ENCODE peak calls at places on chromosomes 6 and 20, in five cellular contexts. E is BE2C, P is cardiac muscle cell, O is cardiac fibroblast, G is MM.1S. B is an unnamed sample.

GRCh38 chr6:67393356-67393755 is 1241.7 kb upstream of the ADGRB3 start:
- DNase-seq in E (peak; percentile 18), P (no peak), O (peak; percentile 1), G (no peak), B (no peak)

GRCh38 chr6:137111296-137112066 is 62.0 kb downstream of the IL22RA2 start:
- DNase-seq in E (no peak), P (no peak), O (no peak), G (no peak), B (no peak)

GRCh38 chr20:20480689-20481088 is 112.8 kb downstream of the INSM1 start:
- DNase-seq in E (no peak), P (no peak), O (peak; percentile 69), G (no peak), B (no peak)

GRCh38 chr20:48192109-48192508 is 406.8 kb upstream of the SULF2 start:
- DNase-seq in E (no peak), P (no peak), O (no peak), G (no peak), B (no peak)

GRCh38 chr20:63967330-63968135 is 2.2 kb downstream of the ZNF512B start:
- DNase-seq in E (no peak), P (no peak), O (no peak), G (no peak), B (no peak)

GRCh38 chr20:52217689-52218395 is 26.3 kb upstream of the ZFP64 start:
- DNase-seq in E (no peak), P (no peak), O (no peak), G (peak; percentile 61), B (no peak)

GRCh38 chr6:35496036-35496850 is 636 bp downstream of the TEAD3 start:
- DNase-seq in E (no peak), P (peak; percentile 73), O (no peak), G (peak; percentile 10), B (no peak)

GRCh38 chr6:55636406-55637102 is 57.6 kb upstream of the HMGCLL1 start:
- DNase-seq in E (no peak), P (no peak), O (no peak), G (no peak), B (no peak)

GRCh38 chr6:2733736-2734480 is 16.8 kb downstream of the MYLK4 start:
- DNase-seq in E (no peak), P (peak; percentile 62), O (no peak), G (no peak), B (no peak)

GRCh38 chr6:42100029-42100901 is 42.2 kb downstream of the C6orf132 start:
- DNase-seq in E (no peak), P (no peak), O (peak; percentile 78), G (no peak), B (no peak)

GRCh38 chr20:53570446-53571276 is 23.0 kb downstream of the ZNF217 start:
- DNase-seq in E (no peak), P (peak; percentile 23), O (peak; percentile 65), G (no peak), B (no peak)

GRCh38 chr6:161498359-161498758 is 224.5 kb upstream of the AGPAT4 start:
- DNase-seq in E (peak; percentile 62), P (peak; percentile 46), O (peak; percentile 62), G (no peak), B (no peak)

GRCh38 chr6:150008588-150008987 is 16.7 kb downstream of the RAET1L start:
- DNase-seq in E (peak; percentile 30), P (no peak), O (no peak), G (no peak), B (no peak)

GRCh38 chr6:74705451-74705850 is 500.4 kb downstream of the COL12A1 start:
- DNase-seq in E (no peak), P (no peak), O (no peak), G (no peak), B (no peak)

GRCh38 chr6:7071405-7071804 is 36.4 kb upstream of the RREB1 start:
- DNase-seq in E (no peak), P (no peak), O (no peak), G (no peak), B (no peak)

GRCh38 chr20:10618611-10619245 is 55.1 kb downstream of the JAG1 start:
- DNase-seq in E (no peak), P (no peak), O (peak; percentile 44), G (no peak), B (no peak)

GRCh38 chr20:22716824-22717351 is 132.5 kb upstream of the FOXA2 start:
- DNase-seq in E (no peak), P (no peak), O (peak; percentile 51), G (no peak), B (no peak)

GRCh38 chr6:16964553-16965499 is 137.0 kb upstream of the STMND1 start:
- DNase-seq in E (peak; percentile 84), P (peak; percentile 87), O (peak; percentile 81), G (peak; percentile 46), B (peak; percentile 65)

GRCh38 chr6:3281669-3282460 is 23.1 kb downstream of the PSMG4 start:
- DNase-seq in E (no peak), P (no peak), O (peak; percentile 90), G (no peak), B (no peak)

GRCh38 chr6:7691675-7692452 is 34.0 kb upstream of the BMP6 start:
- DNase-seq in E (no peak), P (no peak), O (peak; percentile 39), G (no peak), B (no peak)

GRCh38 chr6:156718647-156719394 is 58.4 kb upstream of the ARID1B start:
- DNase-seq in E (peak; percentile 24), P (no peak), O (peak; percentile 46), G (no peak), B (no peak)

GRCh38 chr6:109441069-109441816 is 719 bp downstream of the SMPD2 start:
- DNase-seq in E (peak; percentile 56), P (peak; percentile 70), O (peak; percentile 58), G (peak; percentile 31), B (peak; percentile 44)

GRCh38 chr6:28353981-28354676 is 4.4 kb downstream of the ZKSCAN3 start:
- DNase-seq in E (peak; percentile 22), P (no peak), O (peak; percentile 73), G (no peak), B (no peak)

GRCh38 chr6:149031545-149032317 is 284.9 kb downstream of the UST start:
- DNase-seq in E (no peak), P (no peak), O (peak; percentile 89), G (no peak), B (no peak)

GRCh38 chr6:144264270-144265060 is 20.7 kb upstream of the UTRN start:
- DNase-seq in E (no peak), P (peak; percentile 64), O (peak; percentile 93), G (no peak), B (no peak)

GRCh38 chr6:144265061-144265357 is 20.1 kb upstream of the UTRN start:
- DNase-seq in E (no peak), P (peak; percentile 77), O (peak; percentile 65), G (no peak), B (no peak)

GRCh38 chr6:144265390-144265789 is 19.7 kb upstream of the UTRN start:
- DNase-seq in E (no peak), P (peak; percentile 57), O (peak; percentile 80), G (peak; percentile 13), B (peak; percentile 70)

GRCh38 chr6:144263786-144264185 is 21.3 kb upstream of the UTRN start:
- DNase-seq in E (no peak), P (no peak), O (no peak), G (no peak), B (no peak)

DNA sequence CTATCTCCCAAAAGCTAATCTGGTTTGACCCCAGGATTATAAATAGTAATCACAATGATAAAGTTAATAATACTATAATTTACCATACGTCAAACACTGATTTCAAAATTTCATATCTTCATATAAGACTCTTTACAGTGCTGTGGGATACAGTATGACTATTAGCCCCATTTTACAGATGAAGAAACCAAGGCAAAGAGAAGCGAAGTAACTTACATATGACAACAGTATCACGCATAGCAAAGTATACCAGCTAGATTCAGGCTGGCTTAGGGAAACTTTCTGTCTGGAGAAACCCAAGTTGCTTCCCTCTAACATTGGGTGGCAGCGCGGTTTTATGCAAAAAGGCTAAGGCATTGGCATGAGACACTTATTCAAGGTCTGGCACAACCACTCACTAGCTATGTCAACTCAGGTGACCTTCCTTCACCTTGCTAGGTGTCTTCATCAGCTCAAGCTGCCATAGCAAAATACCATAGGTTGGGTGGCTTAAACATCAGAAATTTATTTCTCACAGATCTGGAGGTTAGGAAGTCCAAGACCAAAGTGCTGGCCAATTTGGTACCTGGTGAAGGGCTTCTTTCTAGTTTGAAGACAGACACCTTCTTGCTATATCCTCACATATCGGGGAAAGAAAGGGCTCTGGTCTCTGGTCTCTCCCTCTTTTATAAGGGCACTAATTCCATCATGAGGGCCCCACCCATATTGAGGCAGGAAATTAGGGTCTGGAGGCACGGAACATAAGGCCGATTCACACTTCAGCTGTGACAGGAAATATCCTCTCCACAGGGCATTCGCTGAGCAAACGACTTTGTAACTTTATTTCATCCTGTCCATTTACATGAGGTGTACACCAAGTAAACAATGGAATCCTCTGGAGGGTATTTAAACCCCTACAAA is 22.4 kb upstream of the UTRN start:
- DNase-seq in E (no peak), P (no peak), O (no peak), G (no peak), B (no peak)
- TF ChIP-seq CTCF in E (no peak), P (no peak), O (no peak), G (no peak), B (no peak)

DNA sequence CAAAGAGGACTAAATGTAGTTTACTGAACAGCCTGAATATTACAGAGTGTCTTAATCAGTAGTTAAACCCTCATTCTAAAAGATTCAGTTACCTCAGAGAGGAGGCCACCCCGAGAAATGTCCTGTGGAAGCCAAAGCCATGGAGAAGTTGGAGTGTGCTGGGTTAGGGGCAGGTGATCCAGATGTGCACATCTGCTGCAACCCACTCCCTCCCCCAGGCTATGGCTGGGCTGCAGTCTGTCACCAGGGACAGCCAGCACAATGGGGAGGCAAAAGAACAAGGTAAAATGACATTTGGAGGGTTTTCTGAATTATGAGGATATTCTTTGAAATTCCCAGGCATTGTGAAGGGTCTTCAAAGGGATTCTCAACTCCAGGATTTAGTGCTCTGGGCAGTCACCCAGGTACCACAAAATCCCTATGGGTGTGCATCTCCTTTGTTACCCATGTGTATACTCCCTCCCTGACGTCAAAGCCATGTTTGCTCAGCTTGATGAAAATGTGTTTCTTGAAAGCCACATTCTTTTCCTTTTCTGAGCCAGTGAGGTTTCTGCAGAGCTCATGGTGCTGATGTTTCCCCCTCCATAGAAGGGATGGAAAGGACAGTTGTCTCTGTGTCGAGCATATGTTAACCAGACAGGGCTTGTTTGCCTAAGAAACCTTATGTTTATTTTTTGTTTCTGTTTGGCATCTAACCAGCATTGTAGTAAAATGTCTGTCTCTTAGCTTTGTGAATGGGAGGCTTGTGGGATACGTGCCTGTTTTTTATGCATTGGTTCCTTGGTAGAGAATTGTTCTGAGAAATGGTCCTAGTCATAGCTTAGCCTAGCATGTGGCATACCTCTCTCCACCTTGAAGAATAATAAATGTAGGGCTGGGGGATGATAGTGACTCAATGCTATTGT is 212.4 kb upstream of the TBX18 start:
- DNase-seq in E (no peak), P (no peak), O (peak; percentile 28), G (no peak), B (no peak)
- TF ChIP-seq CTCF in E (no peak), P (no peak), O (no peak), G (no peak), B (no peak)

GRCh38 chr6:69768664-69769063 is 28.1 kb downstream of the LMBRD1 start:
- DNase-seq in E (no peak), P (no peak), O (peak; percentile 13), G (no peak), B (no peak)
- TF ChIP-seq CTCF in E (peak; percentile 24), P (peak; percentile 20), O (peak; percentile 28), G (peak; percentile 12), B (no peak)

DNA sequence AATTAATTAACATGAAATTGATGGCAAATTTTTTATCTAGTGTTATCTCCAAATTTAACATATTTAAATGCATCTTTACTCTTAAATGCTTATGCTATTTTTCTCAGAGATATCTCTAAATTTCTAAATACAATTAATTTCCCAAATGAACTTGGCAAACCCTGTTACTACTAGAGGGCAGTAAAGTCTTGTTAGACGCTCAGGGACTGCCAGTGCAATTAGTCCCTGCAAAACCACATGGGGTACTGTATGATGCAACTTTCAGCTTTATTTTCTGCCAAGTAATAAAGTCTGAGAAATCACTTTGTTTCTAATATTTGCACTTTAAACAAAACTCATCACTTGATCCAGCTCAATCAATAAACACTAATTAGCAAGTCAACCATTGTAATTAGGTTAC is 76.0 kb upstream of the ADGRB3 start:
- DNase-seq in E (peak; percentile 44), P (no peak), O (peak; percentile 4), G (no peak), B (no peak)
- TF ChIP-seq CTCF in E (peak; percentile 60), P (no peak), O (no peak), G (no peak), B (no peak)